ENCODE peak calls at places on chromosomes 1 and 21, in nine cellular contexts. W is NCI-H1092; B is AG04450; T is caudate nucleus; V is CD8-positive, alpha-beta T cell; X is Calu3; Z is fibroblast of pulmonary artery; I is lung; K is effector memory CD8-positive, alpha-beta T cell. F is an unnamed sample.

GRCh38 chr1:69138172-69138571 is 429.6 kb upstream of the LRRC7 start:
- DNase-seq in W (no peak), B (no peak), T (no peak), V (no peak), X (no peak), Z (no peak), I (no peak), K (no peak), F (no peak)

GRCh38 chr1:233390842-233391241 is 63.3 kb downstream of the MAP3K21 start:
- DNase-seq in W (no peak), B (no peak), T (no peak), V (no peak), X (no peak), Z (no peak), I (no peak), K (no peak), F (no peak)

GRCh38 chr1:60911980-60912692 is 170.2 kb upstream of the NFIA start:
- DNase-seq in W (peak), B (no peak), T (no peak), V (no peak), X (no peak), Z (no peak), I (no peak), K (no peak), F (no peak)

GRCh38 chr1:215957692-215958091 is 390.6 kb downstream of the KCTD3 start:
- DNase-seq in W (no peak), B (no peak), T (no peak), V (no peak), X (no peak), Z (peak), I (no peak), K (no peak), F (no peak)

GRCh38 chr21:33101300-33102005 is 31.5 kb downstream of the OLIG1 start:
- DNase-seq in W (no peak), B (no peak), T (no peak), V (no peak), X (no peak), Z (no peak), I (no peak), K (no peak), F (no peak)

GRCh38 chr1:218692808-218693207 is 347.7 kb downstream of the TGFB2 start:
- DNase-seq in W (no peak), B (no peak), T (no peak), V (no peak), X (no peak), Z (no peak), I (no peak), K (no peak), F (no peak)

GRCh38 chr1:7639435-7640131 is 131.5 kb upstream of the VAMP3 start:
- DNase-seq in W (no peak), B (no peak), T (no peak), V (no peak), X (no peak), Z (no peak), I (no peak), K (no peak), F (no peak)

GRCh38 chr1:228860911-228861829 is 125.9 kb downstream of the RHOU start:
- DNase-seq in W (no peak), B (peak), T (no peak), V (no peak), X (peak), Z (peak), I (no peak), K (no peak), F (peak)

GRCh38 chr21:29586696-29587095 is 288.0 kb downstream of the BACH1 start:
- DNase-seq in W (no peak), B (no peak), T (no peak), V (no peak), X (no peak), Z (no peak), I (no peak), K (no peak), F (no peak)

GRCh38 chr1:62912028-62912638 is 128.2 kb downstream of the ATG4C start:
- DNase-seq in W (no peak), B (peak), T (no peak), V (no peak), X (peak), Z (peak), I (no peak), K (no peak), F (peak)

GRCh38 chr1:206685749-206686485 is 1.2 kb downstream of the MAPKAPK2 start:
- DNase-seq in W (peak), B (no peak), T (no peak), V (peak), X (peak), Z (peak), I (peak), K (peak), F (peak)

GRCh38 chr1:221743416-221744208 is 1.7 kb upstream of the DUSP10 start:
- DNase-seq in W (no peak), B (no peak), T (no peak), V (no peak), X (no peak), Z (no peak), I (no peak), K (no peak), F (no peak)

GRCh38 chr1:186762653-186763052 is 66.1 kb upstream of the PLA2G4A start:
- DNase-seq in W (no peak), B (no peak), T (no peak), V (no peak), X (no peak), Z (peak), I (no peak), K (no peak), F (no peak)

GRCh38 chr1:67970088-67970487 is 80.3 kb downstream of the DIRAS3 start:
- DNase-seq in W (no peak), B (no peak), T (no peak), V (no peak), X (no peak), Z (peak), I (no peak), K (no peak), F (no peak)

GRCh38 chr1:86703696-86704455 is 500 bp upstream of the SH3GLB1 start:
- DNase-seq in W (peak), B (no peak), T (no peak), V (no peak), X (no peak), Z (no peak), I (peak), K (peak), F (no peak)

GRCh38 chr1:12454406-12455391 is 163.3 kb downstream of the DHRS3 start:
- DNase-seq in W (no peak), B (no peak), T (no peak), V (no peak), X (peak), Z (no peak), I (no peak), K (no peak), F (no peak)

GRCh38 chr21:45266518-45267389 is 20.9 kb downstream of the POFUT2 start:
- DNase-seq in W (no peak), B (no peak), T (no peak), V (peak), X (no peak), Z (no peak), I (no peak), K (peak), F (no peak)

GRCh38 chr1:93919780-93920179 is 10.6 kb upstream of the GCLM start:
- DNase-seq in W (no peak), B (no peak), T (no peak), V (no peak), X (no peak), Z (no peak), I (no peak), K (no peak), F (no peak)

GRCh38 chr1:154988053-154988954 is 5.1 kb upstream of the LENEP start:
- DNase-seq in W (no peak), B (no peak), T (no peak), V (no peak), X (no peak), Z (no peak), I (no peak), K (no peak), F (no peak)

GRCh38 chr1:158153179-158153578 is 27.5 kb upstream of the CD1D start:
- DNase-seq in W (no peak), B (no peak), T (no peak), V (no peak), X (no peak), Z (peak), I (no peak), K (no peak), F (no peak)

F was measured in hepatic stellate cell.